ENCODE peak calls at places on chromosomes 13 and 19, in four cellular contexts. O is HepG2, L is IMR-90, M is A549. U is an unnamed sample. For H3K4me1, the result is how much of the 10 kb centered on the place peaks cover.

GRCh38 chr19:10872551-10873107 is 1.3 kb downstream of the CARM1 start:
- DNase-seq in O (no peak), L (no peak), M (no peak), U (no peak)

GRCh38 chr13:92896842-92897241 is 329.8 kb upstream of the GPC6 start:
- DNase-seq in O (peak), L (peak), M (no peak), U (no peak)

GRCh38 chr13:28654276-28654675 is 4.7 kb upstream of the POMP start:
- DNase-seq in O (no peak), L (peak), M (no peak), U (no peak)

GRCh38 chr13:102799544-102800144 is 725 bp downstream of the BIVM start:
- DNase-seq in O (no peak), L (peak), M (peak), U (peak)

GRCh38 chr19:4473011-4473410 is 914 bp downstream of the HDGFL2 start:
- DNase-seq in O (no peak), L (no peak), M (no peak), U (no peak)

GRCh38 chr19:18519962-18520847 is 1.7 kb downstream of the ELL start:
- DNase-seq in O (peak), L (peak), M (peak), U (peak)

GRCh38 chr13:74708629-74709028 is 574.4 kb upstream of the KLF12 start:
- DNase-seq in O (no peak), L (no peak), M (no peak), U (no peak)

GRCh38 chr19:12821761-12822160 is 12.6 kb downstream of the RTBDN start:
- DNase-seq in O (no peak), L (no peak), M (no peak), U (no peak)

GRCh38 chr19:54030895-54031586 is 32.7 kb downstream of the VSTM1 start:
- DNase-seq in O (no peak), L (peak), M (no peak), U (no peak)

GRCh38 chr19:54548806-54549205 is 24.8 kb upstream of the LILRA2 start:
- DNase-seq in O (no peak), L (no peak), M (no peak), U (no peak)

DNA sequence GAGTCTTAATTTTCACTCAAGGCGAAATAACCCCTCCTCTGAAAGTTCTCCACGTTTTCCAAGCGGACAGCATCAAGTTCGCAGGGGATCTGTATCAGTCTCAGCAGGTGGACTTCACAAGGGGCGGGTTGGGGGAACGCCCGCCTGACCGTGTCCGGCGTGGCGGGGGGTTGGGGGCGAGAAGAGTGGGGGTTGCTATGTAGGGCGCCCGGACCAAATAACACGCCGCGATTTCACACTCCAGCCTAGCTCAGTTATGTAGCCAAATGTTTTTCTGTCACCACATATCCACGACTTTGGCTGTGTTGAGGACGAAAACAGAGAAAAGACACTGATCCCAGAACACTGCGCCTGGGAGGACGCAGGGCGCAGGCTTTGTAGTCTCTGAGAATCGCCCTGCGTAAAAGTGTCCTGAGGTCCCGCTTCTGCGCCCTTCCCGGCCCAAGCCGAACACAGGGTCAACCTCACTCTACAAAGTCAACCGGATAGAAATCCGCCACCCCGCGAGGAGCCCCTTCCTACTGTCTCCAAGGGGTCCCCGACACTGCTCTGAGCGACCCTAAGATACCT is 541 bp downstream of the RUBCNL start:
- DNase-seq in O (no peak), L (no peak), M (no peak), U (no peak)
- H3K27ac ChIP-seq in O (no peak), L (no peak), M (no peak), U (no peak)

GRCh38 chr19:17248011-17248776 is 2.5 kb upstream of the NR2F6 start:
- DNase-seq in O (peak), L (no peak), M (no peak), U (no peak)

GRCh38 chr19:17245535-17245984 is at the start of gene NR2F6:
- DNase-seq in O (no peak), L (no peak), M (no peak), U (no peak)

GRCh38 chr19:17243854-17244617 is 1.7 kb downstream of the NR2F6 start:
- DNase-seq in O (peak), L (peak), M (no peak), U (peak)

GRCh38 chr19:17244618-17245534 is 843 bp downstream of the NR2F6 start:
- DNase-seq in O (no peak), L (no peak), M (no peak), U (no peak)

GRCh38 chr19:17246681-17247425 is 1.1 kb upstream of the NR2F6 start:
- DNase-seq in O (peak), L (peak), M (no peak), U (no peak)
- TF ChIP-seq POLR2A in O (peak), L (no peak), M (no peak), U (no peak)

DNA sequence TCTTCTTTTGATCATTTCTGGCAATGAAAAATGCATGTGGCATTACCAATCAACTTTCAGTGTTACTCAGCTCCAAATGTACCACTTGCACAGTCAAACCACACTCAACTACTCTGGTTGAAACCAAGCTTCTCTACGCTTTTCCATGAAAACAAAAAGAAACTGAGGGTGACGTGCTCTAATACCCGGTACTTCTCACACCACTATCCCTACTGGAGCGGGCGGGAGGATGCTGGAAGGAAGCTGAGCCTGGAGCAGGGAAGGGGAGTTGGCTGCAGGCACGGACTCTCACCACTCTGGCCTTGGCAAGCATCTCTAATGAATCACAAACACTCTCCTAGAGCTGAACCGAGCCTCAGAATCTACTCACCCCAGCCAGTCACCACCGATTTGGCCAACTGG is 48.2 kb downstream of the STK24 start:
- DNase-seq in O (no peak), L (peak), M (no peak), U (no peak)
- H3K4me1 ChIP-seq in O (under half), L (under half), M (under half), U (half or more)

DNA sequence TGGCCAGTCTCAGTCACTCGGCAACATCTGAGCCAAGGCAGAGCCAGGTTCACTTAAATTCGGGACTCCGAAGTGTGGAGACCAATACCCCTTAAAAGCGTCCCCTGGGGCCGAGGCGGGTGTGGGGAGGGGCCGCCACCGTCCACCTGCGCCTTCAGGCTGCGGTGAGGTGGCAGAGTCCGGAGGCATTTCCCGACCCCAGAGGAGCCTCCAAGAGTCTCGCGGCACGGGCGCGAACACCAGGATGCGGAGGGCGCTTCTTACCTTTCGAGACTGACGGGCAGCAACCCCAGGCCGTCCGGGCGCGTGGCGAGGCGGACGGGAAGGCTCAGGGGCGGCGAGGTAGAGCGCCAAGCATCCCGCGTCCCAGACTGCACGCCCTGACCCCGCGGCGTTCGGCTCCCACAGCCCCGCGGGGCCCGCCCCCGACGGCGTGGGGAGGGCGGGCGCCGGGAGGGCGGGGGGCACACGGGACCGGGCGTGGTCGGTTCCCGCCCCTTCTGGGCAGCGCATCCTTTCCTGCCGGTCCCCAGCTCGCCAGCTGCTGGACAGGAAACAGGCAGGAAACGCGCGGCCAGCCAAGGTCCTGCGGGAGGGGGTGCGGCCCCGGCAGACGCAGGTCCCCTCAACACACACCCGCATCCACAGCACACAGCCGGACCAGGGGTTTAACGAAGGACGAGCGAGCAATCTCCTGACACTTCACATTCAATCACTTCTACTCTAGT is at the start of gene THSD1:
- DNase-seq in O (no peak), L (peak), M (peak), U (peak)
- H3K27ac ChIP-seq in O (no peak), L (no peak), M (peak), U (peak)

DNA sequence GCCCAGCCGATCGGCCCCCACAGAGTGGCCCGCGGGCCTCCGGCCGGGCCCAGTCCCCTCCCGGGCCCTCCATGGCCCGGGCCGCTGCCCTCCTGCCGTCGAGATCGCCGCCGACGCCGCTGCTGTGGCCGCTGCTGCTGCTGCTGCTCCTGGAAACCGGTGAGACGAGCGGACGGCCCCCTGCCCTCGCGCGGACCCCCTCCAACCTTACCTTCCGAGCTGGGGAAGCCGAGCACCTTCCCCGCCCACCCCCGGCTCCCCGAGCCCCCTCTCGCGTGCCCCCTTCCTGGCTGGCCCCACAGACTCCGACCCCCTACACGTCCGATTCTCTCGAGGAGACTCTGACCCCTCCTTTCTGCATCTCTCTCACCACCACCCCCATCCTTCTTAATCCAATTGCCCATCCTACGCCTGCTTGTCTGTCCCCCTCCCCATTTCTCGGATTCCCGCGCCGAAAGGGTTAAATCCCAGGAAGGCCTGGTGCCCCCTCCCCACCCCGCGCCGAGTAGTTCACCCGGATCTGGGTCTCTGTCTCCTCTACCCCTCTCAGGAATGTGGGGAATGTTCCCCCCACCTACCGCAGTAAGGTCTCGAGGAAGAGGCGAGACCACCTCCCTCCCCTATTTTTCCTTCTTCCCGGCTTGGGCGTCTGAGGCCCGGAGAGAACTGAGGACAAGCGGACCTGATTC is 502 bp downstream of the NECTIN2 start:
- DNase-seq in O (no peak), L (no peak), M (no peak), U (no peak)
- TF ChIP-seq POLR2A in O (no peak), L (peak), M (no peak), U (no peak)

GRCh38 chr13:114061047-114061446 is 71.4 kb downstream of the RASA3 start:
- DNase-seq in O (no peak), L (no peak), M (no peak), U (no peak)
- H3K4me1 ChIP-seq in O (under half), L (under half), M (under half), U (under half)

GRCh38 chr13:97274782-97275252 is 52.7 kb downstream of the MBNL2 start:
- DNase-seq in O (peak), L (peak), M (no peak), U (no peak)

GRCh38 chr13:97269603-97270002 is 47.5 kb downstream of the MBNL2 start:
- DNase-seq in O (no peak), L (no peak), M (no peak), U (no peak)

GRCh38 chr13:97273341-97273831 is 51.3 kb downstream of the MBNL2 start:
- DNase-seq in O (no peak), L (no peak), M (no peak), U (no peak)

GRCh38 chr13:97275265-97275664 is 53.1 kb downstream of the MBNL2 start:
- DNase-seq in O (peak), L (peak), M (no peak), U (no peak)

DNA sequence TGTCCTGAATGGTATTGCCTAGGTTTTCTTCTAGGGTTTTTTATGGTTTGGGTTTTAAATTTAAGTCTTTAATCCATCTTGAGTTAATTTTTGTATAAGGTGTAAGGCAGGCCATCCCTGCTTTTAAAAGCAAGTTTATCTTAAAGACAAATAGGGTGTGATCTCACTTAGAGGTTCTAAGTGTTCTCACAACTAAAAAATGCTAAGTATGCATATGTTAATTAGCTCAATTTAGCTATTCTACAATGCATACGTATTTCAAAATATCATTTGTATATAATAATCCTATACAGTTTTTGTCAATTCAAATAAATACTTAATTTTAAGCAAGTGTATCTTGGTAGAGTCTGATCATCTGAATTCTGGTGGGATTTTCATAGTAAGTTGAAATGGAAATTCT is 50.4 kb downstream of the MBNL2 start:
- DNase-seq in O (no peak), L (no peak), M (no peak), U (no peak)
- H3K27ac ChIP-seq in O (peak), L (no peak), M (no peak), U (no peak)

U was measured in gastrocnemius medialis.